ENCODE peak calls at places on chromosomes 5 and 9, in eight cellular contexts. T is cardiac septum; G is stimulated activated CD4-positive, alpha-beta T cell treated with anti-CD3 and anti-CD28 coated beads, Interleukin-12 subunit alpha, Interleukin-12 subunit beta, amount 100 ng/mL, for 4 hours; B is frontal cortex; A is cardiac fibroblast; S is T-helper 2 cell; D is dorsolateral prefrontal cortex; K is AML-193. N is an unnamed sample.

GRCh38 chr9:101858026-101858425 is 119.6 kb upstream of the GRIN3A start:
- DNase-seq in A (no peak), K (no peak), B (no peak), G (no peak), S (no peak), D (no peak), T (no peak), N (no peak)

GRCh38 chr5:72108200-72109050 is 1.1 kb downstream of the MAP1B start:
- DNase-seq in G (no peak), S (no peak), T (peak; percentile 88), A (peak; percentile 75), K (no peak), D (peak; percentile 79), B (peak; percentile 57), N (peak; percentile 63)

GRCh38 chr5:58266402-58266801 is 193.5 kb downstream of the PLK2 start:
- DNase-seq in A (peak; percentile 32), T (no peak), B (no peak), K (no peak), D (no peak), S (no peak), G (no peak), N (no peak)

GRCh38 chr5:61704289-61704688 is 372.2 kb downstream of the ZSWIM6 start:
- DNase-seq in G (no peak), D (no peak), A (no peak), K (no peak), T (no peak), S (no peak), B (no peak), N (no peak)

GRCh38 chr5:171863928-171864327 is 78.3 kb downstream of the SMIM23 start:
- DNase-seq in S (no peak), G (no peak), D (no peak), B (no peak), K (no peak), T (no peak), A (peak; percentile 41), N (no peak)

GRCh38 chr9:124835026-124835501 is 18.2 kb upstream of the WDR38 start:
- DNase-seq in K (no peak), G (no peak), D (no peak), A (peak; percentile 90), S (no peak), B (no peak), T (peak; percentile 88), N (no peak)

GRCh38 chr5:56591081-56591480 is 224.3 kb upstream of the MAP3K1 start:
- DNase-seq in A (no peak), T (no peak), D (no peak), K (no peak), S (no peak), B (no peak), G (no peak), N (no peak)

GRCh38 chr9:118170032-118170955 is 466.1 kb downstream of the TLR4 start:
- DNase-seq in D (peak; percentile 53), S (no peak), K (peak; percentile 0), B (peak; percentile 29), T (no peak), A (peak; percentile 25), G (no peak), N (no peak)

GRCh38 chr9:76835571-76836283 is 70.2 kb downstream of the PRUNE2 start:
- DNase-seq in K (no peak), B (peak; percentile 9), T (no peak), D (no peak), S (no peak), G (no peak), A (peak; percentile 92), N (no peak)

GRCh38 chr5:1044117-1044516 is 35.5 kb downstream of the NKD2 start:
- DNase-seq in T (no peak), K (no peak), G (no peak), S (no peak), A (no peak), D (no peak), B (no peak), N (no peak)

GRCh38 chr9:107710988-107711387 is 221.4 kb upstream of the KLF4 start:
- DNase-seq in A (no peak), G (no peak), D (no peak), K (no peak), S (no peak), T (no peak), B (no peak), N (no peak)

GRCh38 chr9:96009690-96010477 is 134.4 kb downstream of the ERCC6L2 start:
- DNase-seq in S (no peak), G (peak; percentile 29), K (no peak), T (no peak), B (no peak), D (no peak), A (no peak), N (no peak)